ENCODE peak calls at places on chromosomes 13 and 19, in seven cellular contexts. O, R, F, N, B, Y and U are unnamed samples. For H3K9me3, the result is how much of the 10 kb centered on the place peaks cover.

GRCh38 chr19:36266375-36266961 is 51.6 kb downstream of the ZNF146 start:
- DNase-seq in B (no peak), O (peak), Y (no peak), R (no peak), N (peak), F (no peak), U (no peak)

GRCh38 chr19:39834287-39834841 is 402 bp upstream of the DYRK1B start:
- DNase-seq in O (no peak), R (no peak), F (no peak), Y (no peak), B (no peak), N (no peak), U (no peak)

GRCh38 chr19:39372047-39372802 is 18.7 kb downstream of the PAF1 start:
- DNase-seq in Y (peak), O (peak), N (peak), R (peak), B (no peak), F (peak), U (peak)

GRCh38 chr13:92573467-92574057 is 653.0 kb upstream of the GPC6 start:
- DNase-seq in F (no peak), N (no peak), Y (peak), B (no peak), O (peak), R (no peak), U (no peak)

GRCh38 chr19:49893135-49893534 is 3.6 kb downstream of the IL4I1 start:
- DNase-seq in R (peak), N (no peak), Y (no peak), B (no peak), F (no peak), O (no peak), U (no peak)

GRCh38 chr19:51094696-51095279 is 12.1 kb upstream of the KLK14 start:
- DNase-seq in N (no peak), O (peak), B (peak), Y (no peak), F (no peak), R (no peak), U (no peak)

GRCh38 chr19:47499863-47500830 is 14.7 kb downstream of the NAPA start:
- DNase-seq in F (no peak), Y (no peak), O (no peak), R (no peak), N (no peak), B (no peak), U (no peak)

GRCh38 chr13:43573361-43573740 is 213.4 kb downstream of the ENOX1 start:
- DNase-seq in R (no peak), O (no peak), N (no peak), Y (no peak), F (no peak), B (no peak), U (no peak)

GRCh38 chr13:35548790-35549189 is 72.3 kb upstream of the MAB21L1 start:
- DNase-seq in F (no peak), R (no peak), O (no peak), N (no peak), B (no peak), Y (no peak), U (no peak)

GRCh38 chr13:35552172-35552844 is 75.8 kb upstream of the MAB21L1 start:
- DNase-seq in R (no peak), F (no peak), O (no peak), N (no peak), B (no peak), Y (peak), U (no peak)

GRCh38 chr13:35554972-35555623 is 78.6 kb upstream of the MAB21L1 start:
- DNase-seq in B (no peak), Y (no peak), N (no peak), O (no peak), R (no peak), F (no peak), U (no peak)

DNA sequence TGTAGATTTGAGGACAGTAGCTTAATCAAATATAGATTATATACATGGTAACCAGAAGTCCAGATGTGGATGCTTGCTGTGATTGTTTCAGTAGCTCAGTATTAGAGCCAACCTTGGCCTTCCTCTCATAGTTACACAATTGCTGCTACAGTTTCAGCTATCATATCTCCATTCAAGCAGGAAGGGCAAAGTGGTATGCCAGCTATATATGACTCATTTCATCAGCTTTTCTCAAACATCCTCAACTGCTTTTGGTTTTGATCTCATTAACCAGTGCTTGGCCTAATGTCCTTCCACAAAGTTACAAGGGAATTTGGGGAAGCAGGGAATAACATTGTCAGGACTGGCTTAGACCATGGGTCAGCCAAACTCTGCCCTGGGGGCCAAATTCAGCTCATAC is 73.0 kb upstream of the MAB21L1 start:
- DNase-seq in R (no peak), O (no peak), N (no peak), B (no peak), Y (peak), F (no peak), U (no peak)
- TF ChIP-seq POLR2A in R (no peak), O (no peak), N (no peak), B (no peak), Y (no peak), F (no peak), U (no peak)

DNA sequence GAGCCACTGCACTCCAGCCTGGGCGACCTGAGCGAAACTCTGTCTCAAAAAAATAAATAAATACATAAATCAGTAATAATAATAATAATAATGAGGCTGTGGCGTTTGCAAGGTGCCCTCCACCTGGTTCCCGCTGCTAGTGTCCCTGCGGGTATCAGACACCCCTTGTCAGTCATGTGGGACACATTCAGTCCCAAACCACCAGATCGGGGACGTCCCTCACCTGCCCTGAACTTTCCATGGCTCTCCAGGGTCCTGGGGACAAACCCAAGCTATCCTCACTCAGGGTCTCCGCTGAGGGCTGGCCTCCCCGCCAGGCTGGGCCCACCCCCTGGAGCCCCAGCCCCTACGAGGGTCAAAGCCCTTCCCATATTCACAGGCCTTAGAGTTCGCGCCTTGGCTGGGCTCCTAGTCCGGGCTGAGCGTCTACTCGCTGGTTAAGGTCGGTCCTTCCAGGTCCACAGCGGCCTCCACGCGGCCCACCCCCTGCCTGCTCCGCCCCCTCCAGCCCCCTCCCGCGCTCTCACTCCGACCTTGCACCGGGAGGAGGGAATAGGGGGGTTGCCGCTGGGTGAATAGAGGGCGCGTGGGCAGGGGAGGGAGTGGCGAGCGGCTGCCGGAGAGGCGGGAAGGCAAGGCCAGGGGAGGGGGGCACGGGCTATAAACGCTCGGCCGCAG is 349 bp upstream of the KISS1R start:
- DNase-seq in F (no peak), B (no peak), N (no peak), R (no peak), O (peak), Y (no peak), U (no peak)
- H3K4me3 ChIP-seq in F (no peak), B (no peak), N (no peak), R (peak), O (peak), Y (no peak), U (no peak)

GRCh38 chr19:5086232-5086631 is 117.3 kb downstream of the KDM4B start:
- DNase-seq in Y (no peak), N (no peak), R (no peak), O (no peak), B (no peak), F (no peak), U (no peak)

GRCh38 chr19:5083547-5083965 is 114.6 kb downstream of the KDM4B start:
- DNase-seq in Y (no peak), B (no peak), N (peak), R (no peak), O (no peak), F (no peak), U (peak)

GRCh38 chr19:5085566-5085965 is 116.7 kb downstream of the KDM4B start:
- DNase-seq in R (no peak), N (no peak), F (no peak), O (no peak), B (no peak), Y (no peak), U (no peak)

GRCh38 chr19:5089283-5089682 is 120.4 kb downstream of the KDM4B start:
- DNase-seq in O (no peak), Y (no peak), B (no peak), F (no peak), N (no peak), R (no peak), U (no peak)

GRCh38 chr19:5086725-5087439 is 118.0 kb downstream of the KDM4B start:
- DNase-seq in R (no peak), N (no peak), B (no peak), F (no peak), O (no peak), Y (no peak), U (no peak)
- H3K9me3 ChIP-seq in R (under half), N (under half), B (under half), F (under half), O (under half), Y (under half), U (under half)

GRCh38 chr13:28027607-28028364 is 39.3 kb upstream of the URAD start:
- DNase-seq in R (no peak), Y (no peak), N (no peak), O (no peak), B (no peak), F (no peak), U (no peak)

GRCh38 chr13:28031220-28031903 is 42.9 kb upstream of the URAD start:
- DNase-seq in N (no peak), Y (no peak), F (peak), B (peak), R (no peak), O (peak), U (no peak)

GRCh38 chr13:28034256-28034655 is 45.8 kb upstream of the URAD start:
- DNase-seq in Y (no peak), O (no peak), B (no peak), R (no peak), F (no peak), N (no peak), U (no peak)

GRCh38 chr13:28035146-28035782 is 46.8 kb upstream of the URAD start:
- DNase-seq in N (no peak), R (no peak), O (no peak), B (no peak), Y (peak), F (peak), U (no peak)

GRCh38 chr13:28031929-28032328 is 43.4 kb upstream of the URAD start:
- DNase-seq in Y (no peak), B (no peak), O (no peak), N (no peak), F (no peak), R (no peak), U (no peak)
- TF ChIP-seq POLR2A in Y (no peak), B (no peak), O (no peak), N (no peak), F (no peak), R (no peak), U (no peak)

DNA sequence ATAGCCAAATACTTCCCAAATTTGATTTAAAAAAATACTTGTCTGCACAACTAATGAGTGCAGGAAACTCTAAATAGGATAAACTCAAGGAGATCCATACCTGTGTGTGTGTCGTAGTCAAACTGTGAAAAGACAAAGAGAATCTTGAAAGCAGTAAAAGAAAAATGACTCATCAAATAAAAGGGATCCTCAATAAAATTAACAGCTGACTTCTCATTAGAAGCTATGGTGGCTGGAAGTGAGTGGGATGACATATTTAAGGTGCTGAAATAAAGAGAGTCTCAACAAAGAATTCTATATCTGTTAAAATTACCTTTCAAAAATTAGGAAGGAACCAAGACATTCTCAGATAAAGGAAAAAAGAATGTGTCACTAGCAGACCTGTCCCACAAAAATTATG is 13.7 kb downstream of the RNASEH2B start:
- DNase-seq in N (no peak), R (no peak), F (no peak), Y (no peak), B (no peak), O (no peak), U (no peak)
- H3K4me3 ChIP-seq in N (no peak), R (no peak), F (no peak), Y (no peak), B (no peak), O (no peak), U (no peak)

GRCh38 chr19:53078668-53079067 is 24.6 kb downstream of the ZNF160 start:
- DNase-seq in O (no peak), N (no peak), R (no peak), Y (no peak), F (no peak), B (no peak), U (no peak)

GRCh38 chr19:53082929-53083328 is 20.3 kb downstream of the ZNF160 start:
- DNase-seq in O (no peak), N (no peak), R (no peak), F (no peak), Y (no peak), B (no peak), U (no peak)

GRCh38 chr19:53076984-53077383 is 26.2 kb downstream of the ZNF160 start:
- DNase-seq in O (peak), Y (peak), B (no peak), N (peak), R (no peak), F (peak), U (peak)

DNA sequence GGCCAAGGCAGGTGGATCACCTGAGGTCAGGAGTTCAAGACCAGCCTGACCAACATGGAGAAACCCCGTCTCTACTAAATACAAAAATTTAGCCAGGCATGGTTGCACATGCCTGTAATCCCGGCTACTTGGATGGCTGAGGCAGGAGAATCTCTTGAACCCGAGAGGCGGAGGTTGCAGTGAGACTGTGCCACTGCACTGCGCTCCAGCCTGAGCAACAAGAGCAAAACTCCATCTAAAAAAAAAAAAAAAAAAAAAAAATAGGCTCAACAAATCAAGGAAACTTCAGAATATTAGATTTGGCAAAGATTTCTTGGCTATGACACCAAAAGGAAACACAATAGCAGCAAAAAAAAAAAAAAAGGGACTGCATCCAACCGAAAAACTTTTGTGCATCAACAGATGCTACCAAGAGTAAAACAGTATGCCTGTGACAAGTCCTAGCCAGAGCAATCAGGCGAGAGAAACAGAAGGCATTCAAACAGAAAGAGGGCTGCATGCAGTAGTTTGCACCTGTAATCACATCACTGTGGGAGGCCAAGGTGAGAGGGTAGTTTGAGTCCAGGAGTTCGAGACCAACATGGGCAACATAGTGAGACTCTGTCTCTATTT is 23.8 kb downstream of the ZNF160 start:
- DNase-seq in R (no peak), F (no peak), O (no peak), N (no peak), Y (no peak), B (no peak), U (no peak)
- H3K9me3 ChIP-seq in R (under half), F (under half), O (under half), N (under half), Y (under half), B (under half), U (under half)